ENCODE peak calls at places on chromosomes 11 and 22, in five cellular contexts. F is osteoblast; H is Caco-2; Y is CD8-positive, alpha-beta T cell; M is psoas muscle. E is an unnamed sample.

GRCh38 chr22:39182478-39183030 is 30.1 kb upstream of the CBX7 start:
- DNase-seq in M (no peak), F (peak), H (no peak), Y (no peak), E (no peak)

GRCh38 chr22:42803454-42803853 is 53.6 kb downstream of the ARFGAP3 start:
- DNase-seq in H (no peak), F (no peak), Y (no peak), M (peak), E (no peak)

GRCh38 chr11:10941429-10941828 is 83.6 kb upstream of the ZBED5 start:
- DNase-seq in F (no peak), M (no peak), H (no peak), Y (no peak), E (no peak)

GRCh38 chr11:44622721-44623258 is 57.3 kb downstream of the CD82 start:
- DNase-seq in M (no peak), Y (peak), F (peak), H (no peak), E (no peak)

GRCh38 chr11:92330114-92330513 is 105.5 kb downstream of the FAT3 start:
- DNase-seq in M (no peak), F (no peak), Y (no peak), H (no peak), E (no peak)

GRCh38 chr22:19610518-19611253 is 86.5 kb upstream of the CLDN5 start:
- DNase-seq in M (no peak), F (no peak), Y (no peak), H (no peak), E (no peak)

GRCh38 chr11:59943996-59944395 is 5.8 kb downstream of the OOSP1 start:
- DNase-seq in Y (no peak), M (no peak), H (no peak), F (no peak), E (no peak)

GRCh38 chr22:47465222-47465621 is 702.8 kb downstream of the TBC1D22A start:
- DNase-seq in H (no peak), M (no peak), Y (no peak), F (no peak), E (no peak)

GRCh38 chr11:60332923-60333322 is 5.9 kb downstream of the MS4A6E start:
- DNase-seq in F (no peak), H (no peak), M (no peak), Y (no peak), E (no peak)

GRCh38 chr11:43576834-43577521 is 103.6 kb upstream of the HSD17B12 start:
- DNase-seq in H (no peak), F (peak), Y (no peak), M (no peak), E (peak)

GRCh38 chr11:46678741-46679130 is 21.7 kb downstream of the ARHGAP1 start:
- DNase-seq in H (no peak), M (no peak), Y (no peak), F (no peak), E (no peak)

GRCh38 chr11:108562746-108563581 is 30.6 kb downstream of the EXPH5 start:
- DNase-seq in M (no peak), H (no peak), F (no peak), Y (no peak), E (no peak)

GRCh38 chr11:70212227-70212811 is 9.2 kb downstream of the FADD start:
- DNase-seq in H (peak), Y (no peak), M (no peak), F (peak), E (peak)

GRCh38 chr22:20979243-20979809 is 2.8 kb upstream of the LZTR1 start:
- DNase-seq in F (peak), H (no peak), Y (no peak), M (peak), E (peak)

GRCh38 chr22:29716814-29717213 is 3.0 kb upstream of the CABP7 start:
- DNase-seq in Y (no peak), F (peak), M (peak), H (peak), E (peak)

GRCh38 chr11:76752321-76753175 is 30.6 kb upstream of the TSKU start:
- DNase-seq in F (peak), H (peak), Y (no peak), M (peak), E (peak)

GRCh38 chr11:134949716-134950115 is 537.7 kb upstream of the B3GAT1 start:
- DNase-seq in F (no peak), H (no peak), M (no peak), Y (no peak), E (no peak)

GRCh38 chr11:128052912-128053641 is 534.3 kb downstream of the ETS1 start:
- DNase-seq in Y (no peak), H (no peak), M (no peak), F (no peak), E (no peak)

GRCh38 chr11:17314232-17314547 is 37.4 kb upstream of the NCR3LG1 start:
- DNase-seq in Y (no peak), F (peak), M (no peak), H (no peak), E (no peak)

GRCh38 chr11:57668467-57668890 is 565 bp downstream of the ZDHHC5 start:
- DNase-seq in F (peak), Y (no peak), M (no peak), H (no peak), E (no peak)

GRCh38 chr11:19803506-19803998 is 90.9 kb downstream of the NAV2 start:
- DNase-seq in F (no peak), M (no peak), Y (no peak), H (peak), E (peak)

GRCh38 chr11:128483211-128483788 is 104.1 kb downstream of the ETS1 start:
- DNase-seq in H (no peak), F (no peak), M (no peak), Y (no peak), E (no peak)

GRCh38 chr11:95767498-95767897 is 22.1 kb downstream of the FAM76B start:
- DNase-seq in F (no peak), M (no peak), H (no peak), Y (no peak), E (no peak)

GRCh38 chr11:85539029-85539689 is 88.0 kb downstream of the DLG2 start:
- DNase-seq in H (no peak), F (no peak), Y (no peak), M (no peak), E (no peak)

GRCh38 chr11:85541683-85542082 is 85.5 kb downstream of the DLG2 start:
- DNase-seq in H (no peak), F (no peak), Y (no peak), M (no peak), E (no peak)

GRCh38 chr11:85540181-85540580 is 87.0 kb downstream of the DLG2 start:
- DNase-seq in M (peak), F (no peak), H (no peak), Y (no peak), E (no peak)

GRCh38 chr11:85539740-85540139 is 87.4 kb downstream of the DLG2 start:
- DNase-seq in Y (no peak), F (no peak), H (no peak), M (no peak), E (no peak)

GRCh38 chr11:85540635-85541034 is 86.5 kb downstream of the DLG2 start:
- DNase-seq in Y (no peak), H (no peak), F (no peak), M (peak), E (no peak)
- TF ChIP-seq CTCF in Y (no peak), H (no peak), F (no peak), M (no peak), E (no peak)

DNA sequence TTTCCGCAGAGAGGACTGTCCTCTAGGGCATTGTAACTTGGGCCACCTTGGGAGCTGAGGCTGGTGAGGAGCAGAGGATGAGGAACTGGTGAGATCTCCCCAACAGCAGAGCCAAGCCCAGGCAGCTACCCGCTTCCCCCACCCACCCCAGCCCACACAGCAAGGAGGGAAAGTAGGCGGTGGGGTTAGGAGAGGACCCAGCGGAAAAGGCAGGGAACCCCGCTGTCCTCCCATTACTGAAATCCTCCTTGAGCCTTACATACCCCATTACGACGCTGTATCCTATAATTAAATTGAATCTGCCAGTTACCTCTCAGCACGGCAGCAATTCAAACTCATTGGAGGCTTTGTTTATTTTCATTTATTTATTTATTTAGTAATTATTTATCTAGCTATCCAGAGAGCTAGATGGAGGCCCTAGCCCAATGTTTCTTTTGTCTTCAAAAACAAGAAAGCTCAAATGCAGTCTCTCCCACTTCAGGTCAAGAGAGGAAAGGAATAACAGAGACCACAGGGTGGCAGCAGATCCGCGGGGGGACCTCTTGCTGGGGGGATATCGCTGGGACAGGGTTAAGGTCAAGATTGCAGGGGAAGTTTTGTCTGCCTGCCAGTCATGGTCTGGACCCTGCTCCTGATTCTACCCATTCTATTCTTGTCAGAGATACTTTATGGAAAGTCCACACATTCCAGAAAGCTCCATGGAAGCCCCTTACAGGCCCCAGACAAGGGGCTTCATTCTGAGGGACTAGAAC is 218.0 kb downstream of the ST3GAL4 start:
- DNase-seq in M (no peak), Y (no peak), F (peak), H (no peak), E (no peak)
- TF ChIP-seq CTCF in M (no peak), Y (no peak), F (peak), H (peak), E (no peak)

DNA sequence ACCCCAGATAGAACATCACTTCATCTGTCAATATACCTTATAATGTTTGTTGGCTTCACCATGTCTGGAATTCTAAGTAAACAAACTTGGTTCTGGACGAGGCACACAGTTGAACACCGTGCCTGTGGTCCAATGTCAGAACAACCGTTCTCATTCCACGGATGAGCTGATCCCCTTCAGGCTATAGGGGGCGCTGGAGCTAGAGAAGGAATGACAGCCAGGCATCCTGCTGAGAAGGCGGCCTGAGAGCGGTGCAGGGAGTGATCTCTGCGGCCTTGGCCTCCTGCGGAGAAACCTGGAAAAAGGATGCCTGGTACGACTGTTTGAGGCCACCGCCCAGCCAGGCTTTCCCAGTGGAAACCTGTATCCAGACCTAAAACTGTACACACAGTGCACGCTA is 48.7 kb downstream of the FDX1 start:
- DNase-seq in F (no peak), M (no peak), Y (no peak), H (no peak), E (no peak)
- TF ChIP-seq CTCF in F (peak), M (no peak), Y (no peak), H (no peak), E (no peak)

DNA sequence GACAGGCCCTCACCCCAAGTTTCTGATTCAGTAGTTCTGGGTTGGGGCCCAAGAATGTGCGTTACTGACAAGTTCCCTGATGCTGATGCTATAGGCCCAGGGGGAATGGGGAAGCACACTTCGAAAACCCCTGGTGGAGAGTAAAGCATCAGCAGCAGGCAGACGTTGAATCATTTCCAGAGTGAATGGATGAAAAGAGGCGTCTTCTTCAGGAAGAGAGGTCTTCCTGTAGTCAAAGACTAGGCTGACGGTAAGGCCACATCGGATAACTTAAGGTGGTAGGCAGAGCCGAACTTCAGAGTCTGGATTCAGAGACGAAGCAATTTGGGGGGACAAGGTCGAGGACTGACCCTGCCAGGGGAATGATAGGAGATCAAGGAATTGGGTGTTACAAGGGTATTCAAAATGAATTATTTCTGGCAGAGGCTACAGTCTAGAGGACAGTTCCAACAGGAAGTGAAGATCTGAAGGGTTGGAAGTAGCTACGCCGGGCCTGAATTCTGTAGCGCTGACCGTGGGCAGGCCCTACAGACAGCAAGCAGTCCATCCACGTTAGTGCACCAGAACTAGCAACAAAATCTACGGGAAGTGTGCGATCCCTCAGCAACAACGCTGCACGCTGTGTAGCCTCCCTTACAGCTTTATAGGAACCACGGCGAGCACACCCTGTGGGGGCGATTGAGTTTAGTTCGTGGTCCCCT is 862 bp upstream of the CENATAC start:
- DNase-seq in Y (no peak), F (peak), H (no peak), M (no peak), E (no peak)
- TF ChIP-seq CTCF in Y (peak), F (peak), H (peak), M (no peak), E (no peak)

GRCh38 chr11:2929880-2930704 is 872 bp upstream of the PHLDA2 start:
- DNase-seq in Y (no peak), F (peak), M (peak), H (peak), E (peak)

GRCh38 chr11:2927851-2928604 is 1.2 kb downstream of the PHLDA2 start:
- DNase-seq in F (peak), M (peak), Y (no peak), H (no peak), E (peak)

GRCh38 chr11:2929511-2929879 is 275 bp upstream of the PHLDA2 start:
- DNase-seq in M (peak), Y (no peak), H (peak), F (peak), E (peak)

GRCh38 chr11:2927493-2927800 is 1.8 kb downstream of the PHLDA2 start:
- DNase-seq in F (peak), M (peak), Y (no peak), H (no peak), E (no peak)

DNA sequence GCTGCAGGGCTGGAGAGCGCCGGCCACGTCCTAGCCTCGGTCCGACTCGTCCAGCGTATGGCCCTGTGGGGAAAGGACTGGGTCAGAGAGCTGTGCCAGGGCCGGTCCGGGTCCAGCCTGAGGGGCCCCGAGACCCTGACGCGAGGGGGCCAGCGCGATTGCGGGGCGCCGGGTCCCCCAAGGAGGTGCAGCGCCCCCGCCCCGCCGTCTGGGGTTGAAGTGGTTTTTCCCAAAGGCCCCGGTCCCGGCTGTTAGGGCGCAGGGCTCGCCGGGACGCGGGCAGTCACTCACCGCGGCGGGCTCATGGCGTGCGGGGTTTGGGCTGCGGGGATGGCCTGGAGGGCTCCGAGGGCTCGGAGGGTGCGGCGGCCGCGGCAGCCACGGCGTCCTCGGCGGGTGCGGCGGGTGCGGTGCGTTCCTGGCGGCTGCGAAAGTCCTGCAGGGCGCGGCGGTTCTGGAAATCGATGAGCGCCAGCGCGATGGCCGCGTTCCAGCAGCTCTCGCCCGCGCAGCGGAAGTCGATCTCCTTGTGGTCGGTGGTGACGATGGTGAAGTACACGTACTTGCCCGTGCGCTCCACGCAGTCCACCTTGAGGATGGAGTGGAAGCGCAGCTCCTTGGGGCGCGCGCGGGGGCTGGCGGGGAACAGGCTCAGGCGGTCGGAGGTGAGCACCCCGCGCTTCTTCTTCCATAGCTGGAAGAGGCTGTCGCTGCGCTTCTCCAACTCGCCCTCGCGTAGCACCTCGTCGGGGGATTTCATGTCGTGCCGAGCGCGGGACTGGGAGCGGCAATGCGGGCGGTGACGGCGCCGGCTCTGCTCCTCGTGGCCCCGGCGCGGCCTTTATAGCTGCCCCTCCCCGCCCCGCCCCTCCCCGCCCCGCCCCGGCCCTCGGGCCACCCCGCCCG is at the start of gene PHLDA2:
- DNase-seq in Y (peak), H (no peak), M (peak), F (peak), E (peak)
- TF ChIP-seq CTCF in Y (no peak), H (no peak), M (no peak), F (no peak), E (no peak)

DNA sequence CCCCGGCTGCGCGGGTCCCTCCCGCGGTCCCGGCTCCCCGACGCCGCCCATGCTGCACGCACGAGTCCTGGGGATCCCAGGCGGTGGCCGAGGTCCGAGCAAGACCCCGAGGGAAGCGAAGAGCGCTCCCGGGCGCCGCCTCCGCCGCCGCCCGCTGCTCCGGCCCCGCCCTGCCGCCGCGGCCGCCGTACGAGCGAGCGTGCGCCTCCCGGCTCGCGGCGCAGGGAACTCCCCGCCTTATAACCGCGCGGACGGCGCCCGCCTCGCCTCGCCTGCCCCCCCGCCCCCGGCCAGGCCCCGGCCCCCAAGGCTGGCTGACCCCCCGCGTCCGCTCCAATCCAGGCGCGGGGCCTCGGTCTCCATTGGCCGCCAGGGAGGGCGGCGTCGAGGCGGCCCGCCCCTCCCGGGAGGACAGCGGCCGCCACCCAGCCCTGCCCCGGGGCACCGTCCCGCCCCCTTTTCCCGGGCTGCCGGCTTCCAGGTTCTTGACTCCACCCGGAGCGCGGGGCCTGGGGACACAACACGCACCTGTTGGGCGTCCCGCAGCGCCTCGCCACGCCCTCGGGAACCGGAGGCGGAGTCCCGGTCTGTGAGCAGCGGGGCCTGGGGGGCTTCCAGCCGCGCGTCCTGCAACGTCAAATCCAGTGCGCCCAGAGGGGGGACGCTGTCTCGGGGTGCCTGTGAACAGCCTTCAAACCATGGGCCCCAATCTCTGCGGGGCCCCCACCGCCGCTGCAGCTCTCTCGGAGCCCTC is at the start of gene FADS3:
- DNase-seq in M (peak), H (peak), Y (peak), F (peak), E (peak)
- TF ChIP-seq CTCF in M (no peak), H (peak), Y (no peak), F (no peak), E (no peak)

GRCh38 chr22:46007848-46008261 is 30.9 kb upstream of the WNT7B start:
- DNase-seq in M (peak), H (no peak), Y (no peak), F (peak), E (no peak)
- TF ChIP-seq CTCF in M (no peak), H (no peak), Y (no peak), F (no peak), E (no peak)

GRCh38 chr11:113386866-113387265 is 713 bp upstream of the ANKK1 start:
- DNase-seq in Y (no peak), M (no peak), H (no peak), F (peak), E (no peak)

GRCh38 chr11:113384551-113384950 is 3.0 kb upstream of the ANKK1 start:
- DNase-seq in F (peak), Y (no peak), H (peak), M (no peak), E (no peak)

GRCh38 chr11:113385749-113386148 is 1.8 kb upstream of the ANKK1 start:
- DNase-seq in F (peak), Y (no peak), H (no peak), M (no peak), E (no peak)

GRCh38 chr11:113389288-113389687 is 1.7 kb downstream of the ANKK1 start:
- DNase-seq in M (no peak), Y (no peak), F (no peak), H (no peak), E (no peak)

GRCh38 chr11:113387605-113388211 is at the start of gene ANKK1:
- DNase-seq in M (no peak), F (peak), H (no peak), Y (no peak), E (peak)
- TF ChIP-seq CTCF in M (peak), F (no peak), H (peak), Y (no peak), E (no peak)

E was measured in Calu3.